ENCODE peak calls at places on chromosomes 2 and 18, in six cellular contexts. C, Y, P, N, I and Q are unnamed samples.
A peak's percentile ranks its signal among the peaks of the same experiment; 100 is the strongest.

GRCh38 chr2:10755621-10756020 is 34.2 kb downstream of the ATP6V1C2 start:
- DNase-seq in N (no peak), P (no peak), I (no peak), Y (no peak), C (no peak), Q (no peak)

GRCh38 chr2:223093436-223093839 is 41.4 kb downstream of the KCNE4 start:
- DNase-seq in P (peak; percentile 82), I (no peak), N (no peak), Y (no peak), C (no peak), Q (no peak)

GRCh38 chr2:230797515-230798495 is 66.9 kb upstream of the ITM2C start:
- DNase-seq in N (no peak), C (no peak), P (no peak), I (no peak), Y (peak; percentile 61), Q (peak; percentile 18)

GRCh38 chr2:235506291-235506996 is 12.6 kb downstream of the AGAP1 start:
- DNase-seq in C (no peak), I (no peak), Y (no peak), P (no peak), N (peak; percentile 54), Q (no peak)

GRCh38 chr18:13164406-13164805 is 54.2 kb upstream of the LDLRAD4 start:
- DNase-seq in I (no peak), C (no peak), Y (no peak), P (no peak), N (no peak), Q (no peak)

GRCh38 chr2:148300534-148300933 is 279.6 kb downstream of the MBD5 start:
- DNase-seq in N (no peak), Y (no peak), C (no peak), I (no peak), P (no peak), Q (no peak)

GRCh38 chr2:216858312-216858711 is 1.6 kb downstream of the TNP1 start:
- DNase-seq in Y (peak; percentile 15), I (no peak), N (no peak), C (no peak), P (no peak), Q (no peak)

GRCh38 chr2:202052235-202052634 is 18.6 kb downstream of the FZD7 start:
- DNase-seq in I (no peak), C (no peak), Y (no peak), P (no peak), N (no peak), Q (no peak)

GRCh38 chr2:127463155-127463991 is 45.1 kb downstream of the PROC start:
- DNase-seq in P (no peak), C (peak; percentile 61), I (no peak), N (no peak), Y (no peak), Q (no peak)

GRCh38 chr2:29113891-29114321 is 1.3 kb upstream of the CLIP4 start:
- DNase-seq in P (peak; percentile 53), N (no peak), C (no peak), I (no peak), Y (peak; percentile 85), Q (no peak)

GRCh38 chr2:7694066-7695000 is 777.1 kb downstream of the RNF144A start:
- DNase-seq in C (no peak), I (no peak), N (no peak), Y (no peak), P (no peak), Q (no peak)

GRCh38 chr18:37567061-37567993 is 1.7 kb upstream of the CELF4 start:
- DNase-seq in Y (no peak), P (no peak), C (peak; percentile 22), N (no peak), I (no peak), Q (no peak)

GRCh38 chr2:38620282-38620977 is 17.7 kb upstream of the HNRNPLL start:
- DNase-seq in N (no peak), C (no peak), I (no peak), P (no peak), Y (peak; percentile 20), Q (no peak)

GRCh38 chr18:24530630-24531111 is 70.2 kb downstream of the HRH4 start:
- DNase-seq in N (no peak), C (peak; percentile 29), P (no peak), Y (peak; percentile 20), I (peak; percentile 29), Q (no peak)

GRCh38 chr2:11579867-11580659 is 46.2 kb downstream of the GREB1 start:
- DNase-seq in N (no peak), Y (no peak), C (no peak), I (no peak), P (no peak), Q (no peak)

GRCh38 chr18:10490401-10491289 is 35.2 kb upstream of the NAPG start:
- DNase-seq in N (no peak), C (no peak), Y (no peak), P (peak; percentile 33), I (no peak), Q (peak; percentile 53)

GRCh38 chr2:36461039-36461681 is 105.6 kb downstream of the CRIM1 start:
- DNase-seq in Y (peak; percentile 77), N (no peak), I (no peak), P (no peak), C (no peak), Q (no peak)

GRCh38 chr2:2739231-2739795 is 408.2 kb upstream of the MYT1L start:
- DNase-seq in P (no peak), Y (no peak), N (no peak), I (no peak), C (no peak), Q (no peak)

GRCh38 chr2:205889073-205889472 is 196.9 kb downstream of the INO80D start:
- DNase-seq in I (no peak), Y (no peak), P (no peak), C (no peak), N (no peak), Q (no peak)

GRCh38 chr2:165524720-165525119 is 55.2 kb downstream of the CSRNP3 start:
- DNase-seq in P (no peak), Y (no peak), N (no peak), C (no peak), I (no peak), Q (no peak)

GRCh38 chr18:35415511-35416427 is 38.6 kb upstream of the ZNF396 start:
- DNase-seq in P (no peak), N (no peak), I (no peak), C (no peak), Y (no peak), Q (no peak)

GRCh38 chr2:232133078-232133477 is 171.6 kb downstream of the DIS3L2 start:
- DNase-seq in I (no peak), Y (no peak), P (no peak), C (no peak), N (no peak), Q (no peak)
- TF ChIP-seq CTCF in I (no peak), Y (no peak), P (no peak), C (no peak), N (no peak), Q (no peak)

GRCh38 chr2:112686348-112687217 is 34.2 kb upstream of the NT5DC4 start:
- DNase-seq in P (no peak), C (no peak), Y (no peak), I (no peak), N (no peak), Q (no peak)

GRCh38 chr2:112684415-112684775 is 36.4 kb upstream of the NT5DC4 start:
- DNase-seq in P (no peak), C (no peak), I (no peak), Y (no peak), N (no peak), Q (no peak)

GRCh38 chr2:112688086-112688880 is 32.5 kb upstream of the NT5DC4 start:
- DNase-seq in P (no peak), N (no peak), I (no peak), Y (no peak), C (no peak), Q (no peak)

GRCh38 chr2:112683550-112684414 is 37.0 kb upstream of the NT5DC4 start:
- DNase-seq in C (no peak), Y (no peak), N (no peak), P (no peak), I (no peak), Q (no peak)

DNA sequence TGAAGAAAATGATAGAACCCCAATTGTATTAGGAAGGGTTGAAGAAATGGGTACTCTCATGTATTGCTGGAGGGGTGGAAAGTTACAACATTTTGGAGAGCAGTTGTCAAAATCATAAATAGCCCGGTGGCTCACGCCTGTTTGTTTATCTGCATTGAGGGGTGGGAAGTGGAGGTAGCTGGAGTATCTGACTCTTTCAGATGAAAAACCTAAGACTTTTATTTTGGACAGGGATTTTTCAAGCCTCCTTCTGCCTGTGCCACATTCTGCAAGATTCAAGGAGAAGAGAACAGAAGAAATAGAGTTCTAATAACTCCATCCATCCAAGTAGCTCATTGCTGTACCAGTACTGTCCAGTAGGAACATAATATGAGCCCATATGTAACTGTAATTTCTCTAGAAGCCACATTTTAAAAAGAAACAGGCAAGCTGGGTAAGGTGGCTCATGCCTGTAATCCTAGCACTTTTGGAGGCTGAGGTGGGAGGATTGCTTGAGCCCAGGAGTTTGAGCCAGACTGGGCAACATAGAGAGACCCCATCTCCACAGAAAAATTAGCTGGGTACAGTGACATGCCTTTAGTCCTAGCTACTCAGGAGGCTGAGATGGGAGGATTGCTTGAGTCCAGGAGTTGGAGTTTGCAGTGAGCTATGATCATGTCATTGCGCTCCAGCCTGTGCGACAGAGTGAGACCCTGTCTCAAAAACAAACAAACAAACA is 35.5 kb upstream of the NT5DC4 start:
- DNase-seq in N (no peak), Y (no peak), P (no peak), C (no peak), I (no peak), Q (no peak)
- TF ChIP-seq CTCF in N (peak; percentile 25), Y (peak; percentile 18), P (no peak), C (peak; percentile 7), I (no peak), Q (no peak)

DNA sequence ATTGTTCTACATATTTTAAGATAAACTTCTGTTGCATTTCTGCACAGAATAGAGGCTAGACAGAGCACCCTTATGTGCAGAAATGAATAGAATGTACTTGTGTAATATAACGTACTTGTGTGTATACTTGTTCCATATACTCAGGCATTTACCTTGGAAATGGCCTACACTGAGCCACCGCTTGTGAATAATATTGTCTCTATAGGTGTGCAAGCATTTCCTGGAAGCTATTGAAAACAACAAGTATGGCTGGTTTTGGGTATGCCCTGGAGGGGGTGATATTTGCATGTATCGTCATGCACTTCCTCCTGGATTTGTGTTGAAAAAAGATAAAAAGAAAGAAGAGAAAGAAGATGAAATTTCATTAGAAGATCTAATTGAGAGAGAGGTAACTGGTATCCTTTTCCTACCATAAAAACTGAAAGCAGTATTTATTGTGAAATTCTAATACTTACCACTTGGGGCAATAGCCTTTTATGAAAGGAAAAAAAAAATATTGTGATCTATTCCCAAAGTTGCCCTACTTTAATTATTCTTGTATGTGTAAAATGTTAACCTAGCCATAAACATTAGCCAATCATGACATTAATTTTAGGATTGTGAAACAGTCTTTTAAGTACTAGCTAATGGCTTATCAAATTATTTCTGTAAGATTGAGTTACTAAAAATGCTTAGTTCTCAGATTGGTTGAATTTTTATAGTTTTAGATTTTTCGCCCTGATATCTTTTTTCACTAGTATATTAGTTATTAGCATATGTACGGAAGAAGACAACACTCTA is 18.0 kb downstream of the ZC3H15 start:
- DNase-seq in I (no peak), Y (no peak), P (no peak), N (no peak), C (no peak), Q (no peak)
- TF ChIP-seq CTCF in I (no peak), Y (peak; percentile 18), P (peak; percentile 69), N (peak; percentile 58), C (peak; percentile 53), Q (no peak)

DNA sequence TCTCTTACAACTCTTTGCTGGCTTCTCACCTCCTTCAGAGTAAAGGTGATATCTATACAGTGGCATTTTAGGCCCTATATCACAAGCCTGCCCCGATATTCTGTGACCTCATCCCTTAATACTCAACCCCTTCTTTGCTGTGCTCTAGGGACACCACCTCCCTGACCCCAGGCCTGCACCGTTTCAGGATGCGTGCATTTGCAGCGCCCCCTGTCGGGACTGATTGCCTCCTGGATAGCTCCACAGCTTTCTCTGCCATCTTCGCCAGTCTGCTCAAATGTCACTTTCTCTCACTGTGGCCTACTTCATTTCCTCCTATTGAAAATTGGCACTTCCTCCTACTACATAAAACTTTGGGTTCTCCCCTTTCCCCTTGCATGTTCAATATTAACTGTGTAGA is 289.6 kb downstream of the SOCS6 start:
- DNase-seq in N (no peak), I (no peak), C (peak; percentile 40), Y (no peak), P (no peak), Q (no peak)
- TF ChIP-seq CTCF in N (no peak), I (no peak), C (no peak), Y (no peak), P (no peak), Q (no peak)